ENCODE peak calls at places on chromosomes 3 and 15, in seven cellular contexts. One of them, this sample, is unnamed.

GRCh38 chr3:174116421-174116820 is 718.9 kb downstream of the NLGN1 start:
- DNase-seq in activated CD4-positive, alpha-beta T cell treated with anti-CD3 and anti-CD28 coated beads, Interleukin-2, amount 50 U/mL, for 48 hours: no peak
- DNase-seq in right cardiac atrium: no peak
- DNase-seq in GM12865: no peak
- DNase-seq in ELR: peak
- DNase-seq in SW 1271: no peak
- DNase-seq in heart left ventricle: no peak
- DNase-seq in this sample: no peak

GRCh38 chr3:133991209-133991608 is 38.5 kb downstream of the SLCO2A1 start:
- DNase-seq in GM12865: no peak
- DNase-seq in ELR: peak
- DNase-seq in activated CD4-positive, alpha-beta T cell treated with anti-CD3 and anti-CD28 coated beads, Interleukin-2, amount 50 U/mL, for 48 hours: no peak
- DNase-seq in right cardiac atrium: no peak
- DNase-seq in heart left ventricle: no peak
- DNase-seq in SW 1271: no peak
- DNase-seq in this sample: no peak

GRCh38 chr15:36626984-36627383 is 47.6 kb downstream of the CDIN1 start:
- DNase-seq in ELR: no peak
- DNase-seq in right cardiac atrium: no peak
- DNase-seq in SW 1271: no peak
- DNase-seq in GM12865: no peak
- DNase-seq in heart left ventricle: no peak
- DNase-seq in activated CD4-positive, alpha-beta T cell treated with anti-CD3 and anti-CD28 coated beads, Interleukin-2, amount 50 U/mL, for 48 hours: no peak
- DNase-seq in this sample: no peak

GRCh38 chr15:39088186-39088585 is 492.7 kb upstream of the THBS1 start:
- DNase-seq in GM12865: no peak
- DNase-seq in heart left ventricle: no peak
- DNase-seq in ELR: no peak
- DNase-seq in right cardiac atrium: no peak
- DNase-seq in SW 1271: no peak
- DNase-seq in activated CD4-positive, alpha-beta T cell treated with anti-CD3 and anti-CD28 coated beads, Interleukin-2, amount 50 U/mL, for 48 hours: no peak
- DNase-seq in this sample: no peak

GRCh38 chr15:63080638-63081250 is 38.2 kb downstream of the TPM1 start:
- DNase-seq in heart left ventricle: peak
- DNase-seq in activated CD4-positive, alpha-beta T cell treated with anti-CD3 and anti-CD28 coated beads, Interleukin-2, amount 50 U/mL, for 48 hours: no peak
- DNase-seq in GM12865: no peak
- DNase-seq in right cardiac atrium: peak
- DNase-seq in ELR: no peak
- DNase-seq in SW 1271: no peak
- DNase-seq in this sample: no peak

GRCh38 chr3:124273651-124274050 is 281.7 kb upstream of the ROPN1 start:
- DNase-seq in ELR: no peak
- DNase-seq in SW 1271: no peak
- DNase-seq in heart left ventricle: no peak
- DNase-seq in activated CD4-positive, alpha-beta T cell treated with anti-CD3 and anti-CD28 coated beads, Interleukin-2, amount 50 U/mL, for 48 hours: no peak
- DNase-seq in GM12865: no peak
- DNase-seq in right cardiac atrium: no peak
- DNase-seq in this sample: no peak

GRCh38 chr3:149507491-149508324 is 33.2 kb downstream of the TM4SF4 start:
- DNase-seq in activated CD4-positive, alpha-beta T cell treated with anti-CD3 and anti-CD28 coated beads, Interleukin-2, amount 50 U/mL, for 48 hours: no peak
- DNase-seq in right cardiac atrium: no peak
- DNase-seq in heart left ventricle: no peak
- DNase-seq in SW 1271: no peak
- DNase-seq in ELR: peak
- DNase-seq in GM12865: peak
- DNase-seq in this sample: peak

GRCh38 chr3:73045391-73045790 is 16.1 kb upstream of the EBLN2 start:
- DNase-seq in GM12865: no peak
- DNase-seq in ELR: no peak
- DNase-seq in right cardiac atrium: no peak
- DNase-seq in SW 1271: no peak
- DNase-seq in activated CD4-positive, alpha-beta T cell treated with anti-CD3 and anti-CD28 coated beads, Interleukin-2, amount 50 U/mL, for 48 hours: no peak
- DNase-seq in heart left ventricle: no peak
- DNase-seq in this sample: no peak

GRCh38 chr3:107272471-107272870 is 104.8 kb upstream of the CCDC54 start:
- DNase-seq in ELR: no peak
- DNase-seq in GM12865: no peak
- DNase-seq in heart left ventricle: no peak
- DNase-seq in SW 1271: no peak
- DNase-seq in activated CD4-positive, alpha-beta T cell treated with anti-CD3 and anti-CD28 coated beads, Interleukin-2, amount 50 U/mL, for 48 hours: no peak
- DNase-seq in right cardiac atrium: no peak
- DNase-seq in this sample: no peak

GRCh38 chr15:68062946-68063345 is 8.8 kb downstream of the PIAS1 start:
- DNase-seq in ELR: no peak
- DNase-seq in activated CD4-positive, alpha-beta T cell treated with anti-CD3 and anti-CD28 coated beads, Interleukin-2, amount 50 U/mL, for 48 hours: no peak
- DNase-seq in right cardiac atrium: no peak
- DNase-seq in SW 1271: no peak
- DNase-seq in heart left ventricle: no peak
- DNase-seq in GM12865: no peak
- DNase-seq in this sample: no peak

GRCh38 chr15:43901485-43901884 is 74.7 kb downstream of the WDR76 start:
- DNase-seq in activated CD4-positive, alpha-beta T cell treated with anti-CD3 and anti-CD28 coated beads, Interleukin-2, amount 50 U/mL, for 48 hours: no peak
- DNase-seq in heart left ventricle: no peak
- DNase-seq in SW 1271: no peak
- DNase-seq in right cardiac atrium: no peak
- DNase-seq in GM12865: no peak
- DNase-seq in ELR: no peak
- DNase-seq in this sample: no peak

GRCh38 chr3:183734750-183735284 is 37.2 kb downstream of the YEATS2 start:
- DNase-seq in GM12865: no peak
- DNase-seq in activated CD4-positive, alpha-beta T cell treated with anti-CD3 and anti-CD28 coated beads, Interleukin-2, amount 50 U/mL, for 48 hours: no peak
- DNase-seq in ELR: no peak
- DNase-seq in SW 1271: no peak
- DNase-seq in heart left ventricle: no peak
- DNase-seq in right cardiac atrium: no peak
- DNase-seq in this sample: no peak

GRCh38 chr15:43204016-43204901 is 16.6 kb downstream of the EPB42 start:
- DNase-seq in activated CD4-positive, alpha-beta T cell treated with anti-CD3 and anti-CD28 coated beads, Interleukin-2, amount 50 U/mL, for 48 hours: peak
- DNase-seq in heart left ventricle: peak
- DNase-seq in right cardiac atrium: no peak
- DNase-seq in SW 1271: no peak
- DNase-seq in GM12865: peak
- DNase-seq in ELR: peak
- DNase-seq in this sample: no peak

GRCh38 chr3:41652931-41653330 is 309.0 kb downstream of the ULK4 start:
- DNase-seq in ELR: peak
- DNase-seq in activated CD4-positive, alpha-beta T cell treated with anti-CD3 and anti-CD28 coated beads, Interleukin-2, amount 50 U/mL, for 48 hours: no peak
- DNase-seq in SW 1271: no peak
- DNase-seq in right cardiac atrium: no peak
- DNase-seq in GM12865: no peak
- DNase-seq in heart left ventricle: no peak
- DNase-seq in this sample: no peak

GRCh38 chr3:148727242-148727641 is 29.5 kb downstream of the AGTR1 start:
- DNase-seq in GM12865: peak
- DNase-seq in heart left ventricle: peak
- DNase-seq in right cardiac atrium: no peak
- DNase-seq in activated CD4-positive, alpha-beta T cell treated with anti-CD3 and anti-CD28 coated beads, Interleukin-2, amount 50 U/mL, for 48 hours: no peak
- DNase-seq in SW 1271: no peak
- DNase-seq in ELR: peak
- DNase-seq in this sample: peak

GRCh38 chr3:140021269-140021668 is 86.3 kb downstream of the CLSTN2 start:
- DNase-seq in GM12865: no peak
- DNase-seq in right cardiac atrium: no peak
- DNase-seq in SW 1271: no peak
- DNase-seq in activated CD4-positive, alpha-beta T cell treated with anti-CD3 and anti-CD28 coated beads, Interleukin-2, amount 50 U/mL, for 48 hours: no peak
- DNase-seq in ELR: no peak
- DNase-seq in heart left ventricle: no peak
- DNase-seq in this sample: no peak

GRCh38 chr15:58649175-58649574 is 100.3 kb downstream of the ADAM10 start:
- DNase-seq in activated CD4-positive, alpha-beta T cell treated with anti-CD3 and anti-CD28 coated beads, Interleukin-2, amount 50 U/mL, for 48 hours: no peak
- DNase-seq in ELR: no peak
- DNase-seq in SW 1271: no peak
- DNase-seq in GM12865: no peak
- DNase-seq in heart left ventricle: no peak
- DNase-seq in right cardiac atrium: no peak
- DNase-seq in this sample: no peak

GRCh38 chr3:175150812-175151411 is 291.8 kb downstream of the NAALADL2 start:
- DNase-seq in GM12865: no peak
- DNase-seq in SW 1271: no peak
- DNase-seq in right cardiac atrium: no peak
- DNase-seq in ELR: peak
- DNase-seq in activated CD4-positive, alpha-beta T cell treated with anti-CD3 and anti-CD28 coated beads, Interleukin-2, amount 50 U/mL, for 48 hours: no peak
- DNase-seq in heart left ventricle: no peak
- DNase-seq in this sample: no peak

GRCh38 chr3:19765954-19766353 is 168.1 kb downstream of the EFHB start:
- DNase-seq in ELR: no peak
- DNase-seq in GM12865: peak
- DNase-seq in right cardiac atrium: no peak
- DNase-seq in SW 1271: no peak
- DNase-seq in heart left ventricle: no peak
- DNase-seq in activated CD4-positive, alpha-beta T cell treated with anti-CD3 and anti-CD28 coated beads, Interleukin-2, amount 50 U/mL, for 48 hours: no peak
- DNase-seq in this sample: no peak

GRCh38 chr15:41567261-41567660 is 8.2 kb downstream of the TYRO3 start:
- DNase-seq in heart left ventricle: no peak
- DNase-seq in GM12865: no peak
- DNase-seq in right cardiac atrium: peak
- DNase-seq in SW 1271: no peak
- DNase-seq in ELR: no peak
- DNase-seq in activated CD4-positive, alpha-beta T cell treated with anti-CD3 and anti-CD28 coated beads, Interleukin-2, amount 50 U/mL, for 48 hours: no peak
- DNase-seq in this sample: no peak

GRCh38 chr3:71456826-71457225 is 126.7 kb downstream of the FOXP1 start:
- DNase-seq in heart left ventricle: no peak
- DNase-seq in GM12865: no peak
- DNase-seq in right cardiac atrium: no peak
- DNase-seq in activated CD4-positive, alpha-beta T cell treated with anti-CD3 and anti-CD28 coated beads, Interleukin-2, amount 50 U/mL, for 48 hours: no peak
- DNase-seq in SW 1271: no peak
- DNase-seq in ELR: no peak
- DNase-seq in this sample: no peak

GRCh38 chr15:41115088-41115651 is 910 bp downstream of the INO80 start:
- DNase-seq in activated CD4-positive, alpha-beta T cell treated with anti-CD3 and anti-CD28 coated beads, Interleukin-2, amount 50 U/mL, for 48 hours: no peak
- DNase-seq in ELR: peak
- DNase-seq in GM12865: peak
- DNase-seq in heart left ventricle: no peak
- DNase-seq in SW 1271: no peak
- DNase-seq in right cardiac atrium: no peak
- DNase-seq in this sample: no peak

GRCh38 chr15:82585072-82585471 is 44.8 kb upstream of the RPS17 start:
- DNase-seq in GM12865: no peak
- DNase-seq in heart left ventricle: no peak
- DNase-seq in activated CD4-positive, alpha-beta T cell treated with anti-CD3 and anti-CD28 coated beads, Interleukin-2, amount 50 U/mL, for 48 hours: no peak
- DNase-seq in ELR: peak
- DNase-seq in SW 1271: no peak
- DNase-seq in right cardiac atrium: no peak
- DNase-seq in this sample: no peak

GRCh38 chr15:29849218-29849617 is 26.9 kb upstream of the TJP1 start:
- DNase-seq in activated CD4-positive, alpha-beta T cell treated with anti-CD3 and anti-CD28 coated beads, Interleukin-2, amount 50 U/mL, for 48 hours: no peak
- DNase-seq in heart left ventricle: no peak
- DNase-seq in SW 1271: no peak
- DNase-seq in right cardiac atrium: no peak
- DNase-seq in GM12865: no peak
- DNase-seq in ELR: peak
- DNase-seq in this sample: no peak

GRCh38 chr15:29008846-29009245 is 123.1 kb downstream of the APBA2 start:
- DNase-seq in GM12865: no peak
- DNase-seq in activated CD4-positive, alpha-beta T cell treated with anti-CD3 and anti-CD28 coated beads, Interleukin-2, amount 50 U/mL, for 48 hours: no peak
- DNase-seq in SW 1271: no peak
- DNase-seq in right cardiac atrium: no peak
- DNase-seq in heart left ventricle: no peak
- DNase-seq in ELR: no peak
- DNase-seq in this sample: no peak

GRCh38 chr3:128270559-128271492 is 117.5 kb downstream of the EEFSEC start:
- DNase-seq in ELR: no peak
- DNase-seq in heart left ventricle: no peak
- DNase-seq in right cardiac atrium: no peak
- DNase-seq in activated CD4-positive, alpha-beta T cell treated with anti-CD3 and anti-CD28 coated beads, Interleukin-2, amount 50 U/mL, for 48 hours: no peak
- DNase-seq in SW 1271: no peak
- DNase-seq in GM12865: no peak
- DNase-seq in this sample: no peak

GRCh38 chr3:184262166-184262926 is 993 bp upstream of the CAMK2N2 start:
- DNase-seq in GM12865: no peak
- DNase-seq in SW 1271: no peak
- DNase-seq in activated CD4-positive, alpha-beta T cell treated with anti-CD3 and anti-CD28 coated beads, Interleukin-2, amount 50 U/mL, for 48 hours: no peak
- DNase-seq in right cardiac atrium: no peak
- DNase-seq in ELR: no peak
- DNase-seq in heart left ventricle: no peak
- DNase-seq in this sample: no peak

GRCh38 chr3:10667269-10667668 is 148.8 kb upstream of the SLC6A11 start:
- DNase-seq in right cardiac atrium: no peak
- DNase-seq in GM12865: peak
- DNase-seq in SW 1271: no peak
- DNase-seq in activated CD4-positive, alpha-beta T cell treated with anti-CD3 and anti-CD28 coated beads, Interleukin-2, amount 50 U/mL, for 48 hours: no peak
- DNase-seq in ELR: no peak
- DNase-seq in heart left ventricle: no peak
- DNase-seq in this sample: no peak

GRCh38 chr15:74892313-74892712 is 2.5 kb downstream of the MPI start:
- DNase-seq in ELR: no peak
- DNase-seq in SW 1271: no peak
- DNase-seq in heart left ventricle: peak
- DNase-seq in activated CD4-positive, alpha-beta T cell treated with anti-CD3 and anti-CD28 coated beads, Interleukin-2, amount 50 U/mL, for 48 hours: no peak
- DNase-seq in right cardiac atrium: no peak
- DNase-seq in GM12865: no peak
- DNase-seq in this sample: no peak

GRCh38 chr15:26888761-26889160 is 21.9 kb downstream of the GABRA5 start:
- DNase-seq in ELR: no peak
- DNase-seq in GM12865: no peak
- DNase-seq in right cardiac atrium: no peak
- DNase-seq in SW 1271: no peak
- DNase-seq in heart left ventricle: no peak
- DNase-seq in activated CD4-positive, alpha-beta T cell treated with anti-CD3 and anti-CD28 coated beads, Interleukin-2, amount 50 U/mL, for 48 hours: no peak
- DNase-seq in this sample: no peak

GRCh38 chr3:102488316-102488715 is 53.5 kb downstream of the ZPLD1 start:
- DNase-seq in ELR: no peak
- DNase-seq in GM12865: no peak
- DNase-seq in activated CD4-positive, alpha-beta T cell treated with anti-CD3 and anti-CD28 coated beads, Interleukin-2, amount 50 U/mL, for 48 hours: no peak
- DNase-seq in right cardiac atrium: no peak
- DNase-seq in heart left ventricle: no peak
- DNase-seq in SW 1271: no peak
- DNase-seq in this sample: no peak

GRCh38 chr3:169945313-169945712 is 21.3 kb upstream of the SEC62 start:
- DNase-seq in activated CD4-positive, alpha-beta T cell treated with anti-CD3 and anti-CD28 coated beads, Interleukin-2, amount 50 U/mL, for 48 hours: peak
- DNase-seq in SW 1271: no peak
- DNase-seq in right cardiac atrium: no peak
- DNase-seq in heart left ventricle: peak
- DNase-seq in ELR: no peak
- DNase-seq in GM12865: peak
- DNase-seq in this sample: no peak

GRCh38 chr3:128228366-128228910 is 75.2 kb downstream of the EEFSEC start:
- DNase-seq in GM12865: no peak
- DNase-seq in right cardiac atrium: no peak
- DNase-seq in activated CD4-positive, alpha-beta T cell treated with anti-CD3 and anti-CD28 coated beads, Interleukin-2, amount 50 U/mL, for 48 hours: no peak
- DNase-seq in ELR: no peak
- DNase-seq in heart left ventricle: no peak
- DNase-seq in SW 1271: no peak
- DNase-seq in this sample: no peak

GRCh38 chr3:9422712-9423424 is 25.5 kb downstream of the SETD5 start:
- DNase-seq in activated CD4-positive, alpha-beta T cell treated with anti-CD3 and anti-CD28 coated beads, Interleukin-2, amount 50 U/mL, for 48 hours: no peak
- DNase-seq in GM12865: peak
- DNase-seq in right cardiac atrium: peak
- DNase-seq in heart left ventricle: peak
- DNase-seq in SW 1271: peak
- DNase-seq in ELR: peak
- DNase-seq in this sample: no peak

GRCh38 chr15:88487796-88488523 is 20.5 kb downstream of the MRPS11 start:
- DNase-seq in activated CD4-positive, alpha-beta T cell treated with anti-CD3 and anti-CD28 coated beads, Interleukin-2, amount 50 U/mL, for 48 hours: no peak
- DNase-seq in ELR: no peak
- DNase-seq in right cardiac atrium: no peak
- DNase-seq in heart left ventricle: no peak
- DNase-seq in SW 1271: no peak
- DNase-seq in GM12865: no peak
- DNase-seq in this sample: no peak

GRCh38 chr3:149044329-149045083 is 41.8 kb downstream of the HLTF start:
- DNase-seq in heart left ventricle: no peak
- DNase-seq in activated CD4-positive, alpha-beta T cell treated with anti-CD3 and anti-CD28 coated beads, Interleukin-2, amount 50 U/mL, for 48 hours: no peak
- DNase-seq in GM12865: no peak
- DNase-seq in right cardiac atrium: no peak
- DNase-seq in SW 1271: no peak
- DNase-seq in ELR: no peak
- DNase-seq in this sample: no peak